ENCODE peak calls at places on chromosomes 16 and 17, in eight cellular contexts. X, C, J, I, F, R, K and S are unnamed samples. For H3K36me3, the result is how much of the 10 kb centered on the place peaks cover.

GRCh38 chr16:67170948-67171649 is 761 bp downstream of the NOL3 start:
- DNase-seq in X (no peak), C (no peak), J (no peak), I (peak), F (no peak), R (no peak), K (no peak), S (no peak)

GRCh38 chr17:83185023-83186002 is 105.9 kb downstream of the METRNL start:
- DNase-seq in X (no peak), C (no peak), J (peak), I (no peak), F (no peak), R (no peak), K (no peak), S (peak)

GRCh38 chr17:47618416-47618815 is 31.3 kb upstream of the KPNB1 start:
- DNase-seq in X (no peak), C (peak), J (no peak), I (peak), F (no peak), R (no peak), K (no peak), S (no peak)

GRCh38 chr17:6046431-6046830 is 23.7 kb upstream of the WSCD1 start:
- DNase-seq in X (no peak), C (no peak), J (no peak), I (no peak), F (no peak), R (no peak), K (no peak), S (no peak)

GRCh38 chr16:79874391-79874790 is 273.9 kb upstream of the MAF start:
- DNase-seq in X (no peak), C (no peak), J (no peak), I (no peak), F (no peak), R (peak), K (peak), S (no peak)

GRCh38 chr17:13835151-13835550 is 233.4 kb upstream of the HS3ST3A1 start:
- DNase-seq in X (no peak), C (no peak), J (no peak), I (no peak), F (no peak), R (no peak), K (no peak), S (no peak)

GRCh38 chr16:74898667-74899066 is 86.3 kb downstream of the WDR59 start:
- DNase-seq in X (no peak), C (no peak), J (no peak), I (no peak), F (no peak), R (no peak), K (no peak), S (no peak)

GRCh38 chr16:79061199-79061598 is 539.3 kb downstream of the MAF start:
- DNase-seq in X (no peak), C (no peak), J (no peak), I (no peak), F (no peak), R (no peak), K (no peak), S (no peak)

GRCh38 chr17:79083191-79083971 is 8.8 kb downstream of the ENGASE start:
- DNase-seq in X (no peak), C (no peak), J (no peak), I (no peak), F (no peak), R (no peak), K (no peak), S (no peak)

GRCh38 chr16:20410153-20410723 is 904 bp downstream of the ACSM5 start:
- DNase-seq in X (no peak), C (no peak), J (no peak), I (no peak), F (no peak), R (no peak), K (no peak), S (no peak)

GRCh38 chr17:40017422-40018080 is 2.3 kb downstream of the CSF3 start:
- DNase-seq in X (no peak), C (no peak), J (no peak), I (no peak), F (no peak), R (no peak), K (no peak), S (no peak)

GRCh38 chr17:17496189-17497064 is at the start of gene RASD1:
- DNase-seq in X (peak), C (no peak), J (peak), I (peak), F (peak), R (peak), K (peak), S (peak)

GRCh38 chr17:56912105-56912999 is 1.5 kb downstream of the TRIM25 start:
- DNase-seq in X (no peak), C (no peak), J (no peak), I (no peak), F (peak), R (peak), K (peak), S (peak)

GRCh38 chr17:60077672-60078519 is 825 bp downstream of the HEATR6 start:
- DNase-seq in X (no peak), C (no peak), J (no peak), I (no peak), F (no peak), R (no peak), K (no peak), S (no peak)

GRCh38 chr16:83722501-83723183 is 85.1 kb upstream of the HSBP1 start:
- DNase-seq in X (no peak), C (no peak), J (no peak), I (no peak), F (no peak), R (no peak), K (no peak), S (no peak)

GRCh38 chr17:49487202-49487601 is 7.9 kb upstream of the NGFR start:
- DNase-seq in X (no peak), C (no peak), J (no peak), I (no peak), F (no peak), R (no peak), K (no peak), S (no peak)

GRCh38 chr16:46929378-46930332 is 43.8 kb downstream of the DNAJA2 start:
- DNase-seq in X (peak), C (peak), J (peak), I (peak), F (peak), R (peak), K (peak), S (peak)

GRCh38 chr17:82754297-82755208 is 2.7 kb downstream of the TBCD start:
- DNase-seq in X (no peak), C (peak), J (no peak), I (no peak), F (no peak), R (no peak), K (peak), S (no peak)

GRCh38 chr16:80274576-80275191 is 266.1 kb upstream of the DYNLRB2 start:
- DNase-seq in X (no peak), C (no peak), J (no peak), I (peak), F (no peak), R (no peak), K (no peak), S (no peak)

GRCh38 chr16:9682320-9682719 is 499.9 kb downstream of the GRIN2A start:
- DNase-seq in X (no peak), C (no peak), J (no peak), I (no peak), F (no peak), R (no peak), K (no peak), S (no peak)

GRCh38 chr17:45705123-45706009 is 78.8 kb upstream of the CRHR1 start:
- DNase-seq in X (peak), C (peak), J (no peak), I (peak), F (no peak), R (no peak), K (no peak), S (no peak)

GRCh38 chr16:25691519-25692091 is at the start of gene HS3ST4:
- DNase-seq in X (no peak), C (no peak), J (no peak), I (no peak), F (no peak), R (no peak), K (no peak), S (no peak)

GRCh38 chr16:84308120-84308519 is 13.4 kb downstream of the WFDC1 start:
- DNase-seq in X (no peak), C (peak), J (no peak), I (peak), F (no peak), R (peak), K (peak), S (no peak)

GRCh38 chr16:89711601-89712475 is 8.9 kb downstream of the VPS9D1 start:
- DNase-seq in X (peak), C (peak), J (peak), I (peak), F (no peak), R (peak), K (peak), S (no peak)

GRCh38 chr17:61411944-61412859 is 12.6 kb downstream of the TBX2 start:
- DNase-seq in X (peak), C (peak), J (peak), I (peak), F (peak), R (peak), K (peak), S (peak)

GRCh38 chr16:25005445-25006306 is 9.5 kb downstream of the ARHGAP17 start:
- DNase-seq in X (no peak), C (no peak), J (no peak), I (no peak), F (no peak), R (no peak), K (no peak), S (no peak)

GRCh38 chr16:1454561-1454960 is 10.2 kb upstream of the CCDC154 start:
- DNase-seq in X (no peak), C (no peak), J (no peak), I (no peak), F (no peak), R (no peak), K (no peak), S (no peak)

GRCh38 chr16:370443-370842 is at the start of gene MRPL28:
- DNase-seq in X (peak), C (peak), J (peak), I (peak), F (peak), R (peak), K (peak), S (peak)

DNA sequence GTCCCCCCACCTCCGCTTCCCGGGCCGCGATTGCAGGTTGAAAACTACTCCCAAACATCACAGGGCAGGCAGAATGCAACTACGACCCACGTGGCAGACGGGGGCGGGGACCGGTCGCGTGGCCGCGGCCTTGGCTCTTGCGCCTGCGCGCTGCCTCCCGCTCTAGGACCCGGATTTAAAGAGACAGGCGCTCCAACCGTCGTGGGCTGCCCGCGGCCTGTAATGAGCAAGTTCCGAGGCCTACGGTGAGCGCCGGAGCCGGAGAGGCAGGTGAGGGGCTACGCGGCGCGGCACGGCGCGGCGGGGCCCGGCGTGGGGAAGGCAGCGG is at the start of gene LIG3:
- DNase-seq in X (peak), C (peak), J (peak), I (peak), F (peak), R (peak), K (peak), S (peak)
- TF ChIP-seq POLR2A in X (peak), C (peak), J (peak), I (peak), F (peak), R (peak), K (peak), S (peak)

GRCh38 chr16:69316595-69317034 is 5.5 kb downstream of the VPS4A start:
- DNase-seq in X (no peak), C (no peak), J (peak), I (no peak), F (peak), R (no peak), K (no peak), S (no peak)

GRCh38 chr16:69315486-69316311 is 4.5 kb downstream of the VPS4A start:
- DNase-seq in X (no peak), C (no peak), J (no peak), I (no peak), F (no peak), R (no peak), K (no peak), S (no peak)

GRCh38 chr16:69311533-69312388 is 611 bp downstream of the VPS4A start:
- DNase-seq in X (no peak), C (no peak), J (peak), I (no peak), F (peak), R (no peak), K (peak), S (no peak)

GRCh38 chr16:69313469-69313868 is 2.3 kb downstream of the VPS4A start:
- DNase-seq in X (no peak), C (no peak), J (no peak), I (no peak), F (no peak), R (no peak), K (no peak), S (no peak)

GRCh38 chr16:69314534-69314933 is 3.4 kb downstream of the VPS4A start:
- DNase-seq in X (no peak), C (no peak), J (no peak), I (no peak), F (no peak), R (no peak), K (no peak), S (no peak)
- H3K36me3 ChIP-seq in X (under half), C (under half), J (under half), I (under half), F (under half), R (under half), K (under half), S (half or more)

GRCh38 chr16:11675561-11676511 is 7.6 kb downstream of the SNN start:
- DNase-seq in X (no peak), C (peak), J (peak), I (peak), F (peak), R (no peak), K (peak), S (no peak)
- TF ChIP-seq POLR2A in X (no peak), C (no peak), J (no peak), I (no peak), F (no peak), R (no peak), K (no peak), S (no peak)

DNA sequence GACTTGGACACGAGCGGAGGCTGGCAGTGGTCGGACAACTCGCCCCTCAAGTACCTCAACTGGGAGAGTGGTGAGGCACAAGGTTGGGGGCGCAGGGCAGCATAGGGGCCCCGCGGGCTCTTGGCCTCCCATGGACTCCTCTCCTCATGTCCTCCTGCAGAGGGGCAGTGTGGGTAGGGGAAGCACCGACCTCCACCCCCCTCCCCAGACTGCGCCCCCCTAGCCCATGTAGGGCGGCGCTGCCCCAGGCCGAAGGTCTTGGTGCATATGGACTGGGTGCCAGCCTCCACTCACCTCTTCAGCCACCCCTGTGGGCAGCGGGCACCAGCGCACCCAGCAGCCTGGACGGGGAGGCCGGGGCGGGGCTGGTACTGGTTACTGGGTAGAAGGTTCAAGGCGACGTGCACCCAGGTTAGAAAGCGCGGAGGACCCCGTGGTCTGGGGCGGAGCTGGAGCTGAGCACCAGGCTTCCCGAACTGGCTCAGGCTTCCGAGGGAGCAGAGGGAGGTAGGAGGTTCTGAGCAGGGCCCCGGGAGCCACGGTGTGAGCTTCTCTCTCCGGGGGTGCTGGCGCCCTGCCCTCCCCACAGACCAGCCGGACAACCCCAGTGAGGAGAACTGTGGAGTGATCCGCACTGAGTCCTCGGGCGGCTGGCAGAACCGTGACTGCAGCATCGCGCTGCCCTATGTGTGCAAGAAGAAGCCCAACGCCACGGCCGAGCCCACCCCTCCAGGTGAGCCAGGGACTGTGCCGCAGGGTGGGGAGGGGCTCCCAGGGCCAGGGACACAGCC is 39.5 kb downstream of the MRC2 start:
- DNase-seq in X (no peak), C (no peak), J (no peak), I (no peak), F (no peak), R (no peak), K (no peak), S (no peak)
- H3K36me3 ChIP-seq in X (under half), C (under half), J (under half), I (half or more), F (under half), R (under half), K (under half), S (under half)

GRCh38 chr16:68264128-68265077 is at the start of gene SLC7A6:
- DNase-seq in X (peak), C (peak), J (peak), I (peak), F (peak), R (peak), K (peak), S (peak)
- TF ChIP-seq POLR2A in X (peak), C (peak), J (no peak), I (peak), F (peak), R (no peak), K (no peak), S (peak)

GRCh38 chr17:7572588-7573323 is 6.7 kb upstream of the CD68 start:
- DNase-seq in X (peak), C (peak), J (peak), I (peak), F (peak), R (peak), K (peak), S (peak)
- H3K36me3 ChIP-seq in X (under half), C (half or more), J (under half), I (half or more), F (under half), R (under half), K (under half), S (under half)